ENCODE peak calls at places on chromosomes 6 and 20, in four cellular contexts. A is naive thymus-derived CD4-positive, alpha-beta T cell; I is left lung; M is right atrium auricular region. G is an unnamed sample.

GRCh38 chr6:104462811-104463599 is 396.7 kb downstream of the HACE1 start:
- DNase-seq in A (no peak), I (no peak), M (no peak), G (no peak)

GRCh38 chr20:36544134-36545018 is 3.1 kb downstream of the MYL9 start:
- DNase-seq in A (no peak), I (no peak), M (no peak), G (peak)

GRCh38 chr6:168605964-168606363 is 165.0 kb downstream of the SMOC2 start:
- DNase-seq in A (no peak), I (no peak), M (no peak), G (no peak)

GRCh38 chr6:34182751-34183531 is 37.1 kb upstream of the GRM4 start:
- DNase-seq in A (peak), I (no peak), M (no peak), G (no peak)

GRCh38 chr6:154782245-154782644 is 49.0 kb downstream of the SCAF8 start:
- DNase-seq in A (no peak), I (no peak), M (no peak), G (no peak)

GRCh38 chr6:46996860-46997641 is 45.1 kb downstream of the ADGRF1 start:
- DNase-seq in A (no peak), I (no peak), M (no peak), G (no peak)

GRCh38 chr6:122008105-122009100 is 391.0 kb upstream of the HSF2 start:
- DNase-seq in A (no peak), I (no peak), M (peak), G (peak)

GRCh38 chr6:116238083-116238482 is 15.8 kb downstream of the TSPYL4 start:
- DNase-seq in A (no peak), I (no peak), M (no peak), G (no peak)

GRCh38 chr20:51446656-51447055 is 95.9 kb downstream of the NFATC2 start:
- DNase-seq in A (no peak), I (no peak), M (no peak), G (peak)

GRCh38 chr6:141153563-141153962 is 979.2 kb upstream of the GJE1 start:
- DNase-seq in A (peak), I (no peak), M (no peak), G (no peak)

GRCh38 chr6:132202569-132202968 is 198.7 kb downstream of the MOXD1 start:
- DNase-seq in A (no peak), I (no peak), M (no peak), G (peak)

GRCh38 chr20:40687384-40688128 is 1.5 kb downstream of the MAFB start:
- DNase-seq in A (no peak), I (peak), M (peak), G (no peak)

GRCh38 chr6:32933661-32934085 is 7.2 kb downstream of the HLA-DMB start:
- DNase-seq in A (peak), I (peak), M (peak), G (peak)

GRCh38 chr20:53055668-53056067 is 83.5 kb downstream of the TSHZ2 start:
- DNase-seq in A (no peak), I (no peak), M (no peak), G (no peak)

GRCh38 chr6:157488635-157489226 is 107.7 kb downstream of the ZDHHC14 start:
- DNase-seq in A (no peak), I (no peak), M (no peak), G (no peak)

GRCh38 chr20:32966881-32967781 is 37.1 kb downstream of the SUN5 start:
- DNase-seq in A (peak), I (no peak), M (peak), G (no peak)

GRCh38 chr20:13800728-13801134 is 15.9 kb downstream of the NDUFAF5 start:
- DNase-seq in A (no peak), I (no peak), M (peak), G (peak)

GRCh38 chr6:169839493-169839892 is 88.1 kb downstream of the ERMARD start:
- DNase-seq in A (no peak), I (peak), M (no peak), G (no peak)

GRCh38 chr20:61589055-61589385 is 337.0 kb downstream of the CDH4 start:
- DNase-seq in A (no peak), I (no peak), M (no peak), G (peak)

GRCh38 chr6:31952140-31952805 is 6.4 kb downstream of the CFB start:
- DNase-seq in A (no peak), I (peak), M (no peak), G (no peak)

GRCh38 chr6:75318900-75319299 is 34.3 kb upstream of the TMEM30A start:
- DNase-seq in A (no peak), I (no peak), M (no peak), G (no peak)

GRCh38 chr20:38970302-38970701 is 8.2 kb downstream of the DHX35 start:
- DNase-seq in A (no peak), I (no peak), M (no peak), G (peak)

GRCh38 chr6:87472525-87473418 is at the start of gene SLC35A1:
- DNase-seq in A (peak), I (peak), M (peak), G (peak)

GRCh38 chr20:625360-625932 is 15.3 kb upstream of the TCF15 start:
- DNase-seq in A (no peak), I (no peak), M (no peak), G (no peak)

GRCh38 chr6:128346569-128346968 is 173.8 kb downstream of the PTPRK start:
- DNase-seq in A (no peak), I (no peak), M (no peak), G (no peak)

GRCh38 chr6:169950558-169950957 is 199.1 kb downstream of the ERMARD start:
- DNase-seq in A (peak), I (no peak), M (peak), G (no peak)

DNA sequence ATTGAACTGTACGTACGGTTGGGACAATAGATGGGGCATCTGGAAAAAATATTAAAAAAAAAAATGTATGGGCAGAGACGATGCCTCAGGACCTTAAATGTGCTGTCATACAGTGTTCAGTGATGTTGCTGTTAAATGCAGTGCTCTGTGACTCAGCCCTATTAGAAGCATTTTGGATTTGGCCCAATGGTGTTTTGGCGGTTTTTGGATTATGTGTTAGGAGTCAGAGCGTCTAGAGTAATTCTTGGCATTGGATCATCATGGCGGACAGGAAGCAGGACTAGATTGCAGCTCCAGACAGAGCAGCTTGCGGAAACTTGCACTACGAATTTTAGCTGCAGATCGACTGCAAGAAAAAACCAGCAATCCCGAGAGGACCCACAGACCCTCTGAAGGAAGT is 280.0 kb downstream of the SOX4 start:
- DNase-seq in A (no peak), I (no peak), M (peak), G (peak)
- H3K4me3 ChIP-seq in A (no peak), I (no peak), M (no peak), G (no peak)

GRCh38 chr6:166005846-166006592 is 161.6 kb downstream of the TBXT start:
- DNase-seq in A (no peak), I (no peak), M (peak), G (peak)
- H3K4me3 ChIP-seq in A (no peak), I (no peak), M (peak), G (peak)

GRCh38 chr20:6744171-6744570 is 23.3 kb upstream of the BMP2 start:
- DNase-seq in A (no peak), I (no peak), M (no peak), G (no peak)

GRCh38 chr20:6750438-6750837 is 17.0 kb upstream of the BMP2 start:
- DNase-seq in A (no peak), I (no peak), M (no peak), G (no peak)

GRCh38 chr20:6744805-6745204 is 22.7 kb upstream of the BMP2 start:
- DNase-seq in A (no peak), I (no peak), M (no peak), G (no peak)

GRCh38 chr20:6746901-6747609 is 20.4 kb upstream of the BMP2 start:
- DNase-seq in A (no peak), I (no peak), M (no peak), G (no peak)
- H3K4me3 ChIP-seq in A (no peak), I (no peak), M (no peak), G (no peak)

GRCh38 chr20:6333110-6333509 is 210.3 kb upstream of the FERMT1 start:
- DNase-seq in A (no peak), I (peak), M (no peak), G (no peak)
- H3K4me3 ChIP-seq in A (no peak), I (no peak), M (no peak), G (no peak)

GRCh38 chr20:64077094-64077493 is 2.2 kb downstream of the RGS19 start:
- DNase-seq in A (no peak), I (peak), M (no peak), G (no peak)
- H3K4me3 ChIP-seq in A (peak), I (peak), M (no peak), G (no peak)

DNA sequence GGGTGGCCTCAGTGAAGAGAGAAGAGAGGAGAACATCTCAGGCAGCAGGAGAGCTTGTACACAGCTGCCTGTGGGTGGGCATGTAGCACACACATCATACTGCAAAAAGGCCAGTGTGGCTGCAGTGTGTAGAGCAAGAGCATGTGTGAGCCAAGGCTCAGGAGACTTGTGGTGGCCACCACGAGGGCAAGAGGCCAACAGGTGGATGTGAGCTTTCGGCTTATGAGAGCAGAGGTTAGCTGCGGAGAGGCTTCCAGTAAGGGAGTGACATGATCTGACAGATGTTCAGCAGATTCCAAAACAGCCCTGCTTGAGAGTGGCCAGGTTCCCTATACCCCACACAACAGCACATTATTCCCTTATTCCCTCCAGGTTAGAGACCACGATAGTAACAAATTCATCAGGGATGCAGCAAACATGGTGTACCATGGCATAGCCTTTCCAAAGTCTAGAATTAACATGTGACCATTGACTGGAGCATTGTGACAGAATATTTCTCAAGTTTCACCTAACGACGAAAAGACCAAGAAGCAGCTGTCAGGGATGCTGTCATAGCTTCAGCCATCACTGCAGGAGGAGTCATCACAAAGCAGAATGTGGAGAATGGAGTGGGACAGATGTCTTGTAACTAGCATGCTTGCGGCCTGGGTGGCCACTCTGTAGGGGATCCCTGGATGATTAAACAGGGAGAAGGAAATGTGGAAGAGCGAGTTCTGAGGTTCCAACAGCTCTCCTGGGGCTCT is 23.0 kb downstream of the HM13 start:
- DNase-seq in A (no peak), I (no peak), M (no peak), G (no peak)
- H3K4me3 ChIP-seq in A (no peak), I (no peak), M (no peak), G (no peak)

G was measured in skeletal muscle cell.